ENCODE peak calls at places on chromosomes 11 and 22, in ten cellular contexts. G is EH; L is nephron progenitor cell; R is left cardiac atrium; K is kidney tubule cell; D is stimulated activated CD8-positive, alpha-beta memory T cell treated with anti-CD3 and anti-CD28 coated beads, Interleukin-2, amount 100 ng/mL, for 1 hour; P is breast epithelium; U is cardiac fibroblast; F is ELF-1; T is Peyer's patch. W is an unnamed sample.

GRCh38 chr11:116852261-116853125 is 15.1 kb upstream of the APOA1 start:
- DNase-seq in P (no peak), R (no peak), K (peak), L (no peak), G (peak), T (no peak), D (no peak), F (no peak), U (peak), W (no peak)

GRCh38 chr11:79312591-79313267 is 128.1 kb downstream of the TENM4 start:
- DNase-seq in K (no peak), L (no peak), G (no peak), D (no peak), F (no peak), R (no peak), U (peak), P (no peak), T (no peak), W (no peak)

GRCh38 chr22:46974077-46974476 is 211.6 kb downstream of the TBC1D22A start:
- DNase-seq in T (no peak), D (no peak), R (no peak), U (no peak), P (no peak), L (no peak), G (no peak), K (no peak), F (no peak), W (no peak)

GRCh38 chr11:114019574-114019973 is 39.9 kb upstream of the ZBTB16 start:
- DNase-seq in F (no peak), U (no peak), T (no peak), G (no peak), K (no peak), R (no peak), L (no peak), P (no peak), D (no peak), W (no peak)

GRCh38 chr11:2348986-2349385 is 28.1 kb upstream of the CD81 start:
- DNase-seq in F (no peak), K (peak), L (no peak), P (no peak), U (peak), G (peak), D (no peak), T (no peak), R (no peak), W (no peak)

GRCh38 chr11:68966894-68967780 is 13.6 kb downstream of the MRGPRD start:
- DNase-seq in D (no peak), F (peak), K (no peak), L (no peak), R (no peak), U (no peak), T (peak), G (peak), P (no peak), W (no peak)

GRCh38 chr11:72466410-72466809 is 32.1 kb upstream of the CLPB start:
- DNase-seq in F (no peak), P (no peak), R (no peak), G (no peak), T (no peak), D (no peak), L (no peak), U (no peak), K (no peak), W (no peak)

GRCh38 chr11:35740061-35740824 is 77.7 kb downstream of the TRIM44 start:
- DNase-seq in T (no peak), K (no peak), L (no peak), F (no peak), P (no peak), D (no peak), U (no peak), G (no peak), R (no peak), W (no peak)

GRCh38 chr11:114179234-114179941 is 116.8 kb upstream of the NNMT start:
- DNase-seq in T (peak), K (no peak), P (peak), U (peak), F (no peak), G (no peak), L (no peak), R (peak), D (no peak), W (no peak)

GRCh38 chr11:114889464-114890065 is 211.2 kb downstream of the NXPE2 start:
- DNase-seq in F (no peak), P (no peak), D (no peak), R (peak), K (no peak), U (no peak), T (no peak), G (no peak), L (no peak), W (peak)

GRCh38 chr22:26464312-26464711 is 19.3 kb downstream of the HPS4 start:
- DNase-seq in U (no peak), R (no peak), L (no peak), D (no peak), F (peak), K (peak), T (no peak), P (no peak), G (peak), W (no peak)

GRCh38 chr22:47164514-47165337 is 402.3 kb downstream of the TBC1D22A start:
- DNase-seq in R (no peak), U (no peak), G (no peak), K (no peak), D (no peak), T (peak), L (peak), F (peak), P (no peak), W (no peak)

GRCh38 chr22:39559456-39560105 is 11.0 kb upstream of the CACNA1I start:
- DNase-seq in F (peak), T (no peak), L (peak), G (peak), U (no peak), K (no peak), R (no peak), P (no peak), D (no peak), W (peak)

GRCh38 chr11:134665571-134666268 is 253.7 kb upstream of the B3GAT1 start:
- DNase-seq in D (no peak), P (no peak), G (no peak), T (no peak), K (no peak), L (no peak), F (no peak), U (no peak), R (no peak), W (no peak)

GRCh38 chr11:488992-489391 is 18.1 kb downstream of the RNH1 start:
- DNase-seq in P (no peak), K (no peak), L (no peak), T (no peak), U (no peak), F (no peak), G (no peak), D (no peak), R (no peak), W (no peak)

GRCh38 chr22:40196628-40197027 is 18.9 kb downstream of the TNRC6B start:
- DNase-seq in K (peak), L (no peak), D (no peak), G (peak), F (no peak), P (no peak), T (peak), R (no peak), U (peak), W (no peak)

GRCh38 chr11:11843233-11843632 is 1.5 kb downstream of the USP47 start:
- DNase-seq in F (no peak), R (no peak), T (no peak), U (peak), D (no peak), K (peak), P (no peak), L (no peak), G (peak), W (no peak)

GRCh38 chr22:19115628-19116027 is 6.6 kb downstream of the DGCR2 start:
- DNase-seq in K (no peak), U (no peak), G (peak), D (no peak), P (no peak), T (no peak), R (no peak), F (no peak), L (no peak), W (no peak)